ENCODE peak calls at places on chromosomes 11 and 22, in six cellular contexts. B is LoVo; M is T47D; X is LHCN-M2; O is activated CD4-positive, alpha-beta T cell treated with anti-CD3 and anti-CD28 coated beads, Interleukin-2, amount 50 U/mL, for 1 hour; T is T-cell. S is an unnamed sample.

GRCh38 chr11:83600656-83601055 is 314.5 kb upstream of the CCDC90B start:
- DNase-seq in B (no peak), M (peak), X (no peak), O (no peak), T (no peak), S (no peak)

GRCh38 chr11:94849836-94850235 is 81.7 kb downstream of the AMOTL1 start:
- DNase-seq in B (no peak), M (no peak), X (no peak), O (no peak), T (no peak), S (no peak)

GRCh38 chr11:33543823-33544222 is 156.8 kb downstream of the C11orf91 start:
- DNase-seq in B (no peak), M (no peak), X (peak), O (no peak), T (no peak), S (no peak)

GRCh38 chr11:47514825-47515647 is 37.9 kb downstream of the CELF1 start:
- DNase-seq in B (no peak), M (no peak), X (peak), O (no peak), T (no peak), S (no peak)

GRCh38 chr22:38028344-38029130 is 28.7 kb upstream of the PICK1 start:
- DNase-seq in B (no peak), M (no peak), X (no peak), O (no peak), T (no peak), S (no peak)

GRCh38 chr11:3939211-3939610 is 83.7 kb downstream of the STIM1 start:
- DNase-seq in B (no peak), M (no peak), X (peak), O (no peak), T (no peak), S (no peak)

GRCh38 chr22:36298118-36298517 is 45.2 kb downstream of the APOL1 start:
- DNase-seq in B (no peak), M (no peak), X (no peak), O (no peak), T (no peak), S (no peak)

GRCh38 chr11:128415539-128415938 is 171.8 kb downstream of the ETS1 start:
- DNase-seq in B (no peak), M (no peak), X (no peak), O (no peak), T (no peak), S (no peak)

GRCh38 chr22:37627545-37627944 is 11.9 kb upstream of the SH3BP1 start:
- DNase-seq in B (no peak), M (no peak), X (no peak), O (peak), T (peak), S (no peak)

GRCh38 chr11:41400124-41400523 is 59.3 kb downstream of the LRRC4C start:
- DNase-seq in B (no peak), M (no peak), X (no peak), O (no peak), T (no peak), S (no peak)

GRCh38 chr11:70111269-70112016 is 33.3 kb downstream of the ANO1 start:
- DNase-seq in B (peak), M (peak), X (peak), O (no peak), T (no peak), S (peak)

GRCh38 chr11:92376146-92376599 is 151.6 kb downstream of the FAT3 start:
- DNase-seq in B (no peak), M (no peak), X (peak), O (no peak), T (no peak), S (no peak)

GRCh38 chr11:5666396-5666780 is 18.5 kb downstream of the TRIM5 start:
- DNase-seq in B (no peak), M (no peak), X (no peak), O (no peak), T (no peak), S (no peak)

GRCh38 chr11:61972112-61972795 is 4.8 kb upstream of the FTH1 start:
- DNase-seq in B (no peak), M (no peak), X (no peak), O (no peak), T (no peak), S (no peak)

GRCh38 chr11:2853997-2854560 is 31.5 kb downstream of the CDKN1C start:
- DNase-seq in B (no peak), M (no peak), X (no peak), O (no peak), T (no peak), S (no peak)

GRCh38 chr22:21947040-21948014 is 5.3 kb downstream of the PPM1F start:
- DNase-seq in B (no peak), M (no peak), X (peak), O (no peak), T (no peak), S (no peak)

GRCh38 chr22:21044931-21045584 is 688 bp upstream of the LRRC74B start:
- DNase-seq in B (no peak), M (no peak), X (peak), O (no peak), T (no peak), S (peak)

GRCh38 chr22:41448189-41448808 is 1.7 kb upstream of the TOB2 start:
- DNase-seq in B (peak), M (peak), X (peak), O (peak), T (peak), S (peak)

GRCh38 chr11:120712862-120713770 is 201.6 kb downstream of the GRIK4 start:
- DNase-seq in B (no peak), M (no peak), X (no peak), O (no peak), T (no peak), S (no peak)

GRCh38 chr22:26401726-26402125 is 27.3 kb upstream of the ASPHD2 start:
- DNase-seq in B (no peak), M (no peak), X (no peak), O (no peak), T (no peak), S (no peak)

GRCh38 chr22:21651521-21652009 is 9.5 kb downstream of the SDF2L1 start:
- DNase-seq in B (no peak), M (no peak), X (no peak), O (no peak), T (no peak), S (no peak)

GRCh38 chr11:102393272-102393730 is 46.3 kb downstream of the BIRC2 start:
- DNase-seq in B (no peak), M (no peak), X (no peak), O (no peak), T (no peak), S (no peak)